ENCODE peak calls at places on chromosomes 16 and 17, in eight cellular contexts. S is CD8-positive, alpha-beta T cell; P is body of pancreas; W is fibroblast of villous mesenchyme; C is cardiac fibroblast; Z is mucosa of descending colon; A is ascending aorta; D is colonic mucosa. O is an unnamed sample.

GRCh38 chr16:57304169-57305061 is 19.9 kb upstream of the PLLP start:
- DNase-seq in S (no peak), P (peak; percentile 58), D (peak; percentile 72), C (peak; percentile 78), A (peak; percentile 96), W (peak; percentile 55), Z (peak; percentile 72), O (peak; percentile 71)

GRCh38 chr17:17079761-17080160 is 37.5 kb downstream of the MPRIP start:
- DNase-seq in W (no peak), P (peak; percentile 37), A (no peak), D (no peak), C (peak; percentile 36), Z (no peak), S (no peak), O (peak; percentile 42)

GRCh38 chr16:2039286-2040030 is 8.2 kb downstream of the NTHL1 start:
- DNase-seq in S (no peak), C (peak; percentile 85), Z (peak; percentile 80), P (peak; percentile 60), W (peak; percentile 98), A (no peak), D (peak; percentile 79), O (peak; percentile 96)

GRCh38 chr17:61770043-61770442 is 93.3 kb downstream of the BRIP1 start:
- DNase-seq in D (no peak), W (peak; percentile 27), A (no peak), Z (no peak), C (no peak), P (no peak), S (no peak), O (no peak)

GRCh38 chr17:10290046-10290445 is 82.8 kb downstream of the MYH13 start:
- DNase-seq in Z (peak; percentile 15), W (no peak), A (no peak), P (no peak), S (no peak), C (peak; percentile 66), D (no peak), O (peak; percentile 73)

GRCh38 chr17:20010099-20010863 is 1.1 kb downstream of the SPECC1 start:
- DNase-seq in S (no peak), W (peak; percentile 68), A (peak; percentile 70), D (peak; percentile 31), Z (peak; percentile 33), C (peak; percentile 80), P (peak; percentile 66), O (peak; percentile 66)

GRCh38 chr17:19460695-19461094 is 49.7 kb downstream of the RNF112 start:
- DNase-seq in P (no peak), A (peak; percentile 58), D (peak; percentile 38), S (no peak), C (peak; percentile 13), W (no peak), Z (peak; percentile 41), O (peak; percentile 11)

GRCh38 chr17:39738568-39738901 is 797 bp downstream of the GRB7 start:
- DNase-seq in A (no peak), C (no peak), W (no peak), S (peak; percentile 81), D (peak; percentile 83), P (peak; percentile 76), Z (peak; percentile 74), O (no peak)

GRCh38 chr16:67230809-67231660 is 4.1 kb downstream of the TMEM208 start:
- DNase-seq in D (no peak), S (no peak), W (no peak), Z (no peak), C (no peak), P (no peak), A (no peak), O (no peak)

GRCh38 chr16:66474750-66475199 is 47.7 kb downstream of the BEAN1 start:
- DNase-seq in W (no peak), D (no peak), S (peak; percentile 70), A (peak; percentile 48), C (no peak), Z (peak; percentile 28), P (no peak), O (no peak)

GRCh38 chr17:22703786-22704441 is 1011.6 kb downstream of the KCNJ18 start:
- DNase-seq in Z (no peak), C (no peak), A (no peak), D (no peak), S (no peak), W (no peak), P (no peak), O (no peak)

GRCh38 chr17:22703204-22703603 is 1010.9 kb downstream of the KCNJ18 start:
- DNase-seq in A (no peak), W (no peak), C (no peak), Z (no peak), S (no peak), D (no peak), P (no peak), O (no peak)

GRCh38 chr17:22707626-22708025 is 1015.3 kb downstream of the KCNJ18 start:
- DNase-seq in S (no peak), P (no peak), Z (no peak), W (no peak), D (no peak), A (no peak), C (no peak), O (no peak)

DNA sequence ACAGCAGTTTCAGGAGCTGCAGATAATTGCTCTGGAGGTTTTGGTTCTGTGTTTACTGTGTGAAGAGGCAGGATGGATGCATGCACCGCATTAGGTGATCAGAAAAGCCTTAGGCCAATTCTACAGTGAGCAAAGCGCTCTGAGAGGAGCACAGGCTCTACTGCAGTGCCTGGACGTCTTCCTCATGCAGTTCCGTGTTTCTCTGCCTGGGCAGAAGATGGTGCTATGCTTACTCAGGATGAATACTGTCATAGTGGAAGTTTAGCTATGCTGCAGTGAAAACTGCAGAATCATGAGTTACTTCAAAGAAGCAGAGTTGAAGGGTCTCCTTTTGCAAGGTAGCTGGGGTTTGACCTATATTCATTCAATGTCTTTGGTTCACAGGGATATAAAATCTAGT is 1012.4 kb downstream of the KCNJ18 start:
- DNase-seq in P (no peak), Z (no peak), S (no peak), W (no peak), D (no peak), A (no peak), C (no peak), O (no peak)
- TF ChIP-seq CTCF in P (no peak), Z (no peak), S (no peak), W (no peak), D (no peak), A (no peak), C (no peak), O (no peak)

GRCh38 chr16:50257876-50258275 is 8.5 kb upstream of the ADCY7 start:
- DNase-seq in P (no peak), W (no peak), C (no peak), A (no peak), D (no peak), S (no peak), Z (no peak), O (no peak)
- TF ChIP-seq CTCF in P (no peak), W (no peak), C (no peak), A (no peak), D (no peak), S (no peak), Z (no peak), O (no peak)

GRCh38 chr16:46620265-46621005 is 744 bp downstream of the SHCBP1 start:
- DNase-seq in P (no peak), A (no peak), S (no peak), Z (no peak), D (peak; percentile 49), W (peak; percentile 12), C (peak; percentile 25), O (no peak)
- TF ChIP-seq CTCF in P (no peak), A (no peak), S (no peak), Z (no peak), D (no peak), W (no peak), C (no peak), O (no peak)

DNA sequence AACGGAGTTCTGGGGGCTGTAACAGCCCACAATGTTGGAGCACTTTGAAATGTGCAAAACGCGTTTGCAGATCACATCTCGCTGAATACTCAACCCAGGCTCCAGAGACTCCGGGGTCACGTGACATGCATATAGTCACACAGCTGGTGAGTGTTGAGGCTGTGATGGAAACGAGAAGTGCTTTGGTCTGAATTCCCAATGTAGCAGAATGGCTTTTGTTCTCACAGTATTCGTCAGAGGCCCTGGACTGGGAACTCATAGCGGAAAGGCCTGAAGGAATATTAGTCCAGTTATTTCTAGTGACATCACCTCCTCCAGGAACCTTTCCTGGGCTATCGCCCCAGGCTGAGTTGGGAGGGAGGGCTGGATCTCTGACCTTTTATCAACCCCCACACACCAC is 95.8 kb upstream of the CRHR1 start:
- DNase-seq in W (no peak), S (no peak), P (no peak), A (no peak), C (no peak), Z (no peak), D (no peak), O (no peak)
- TF ChIP-seq CTCF in W (no peak), S (no peak), P (no peak), A (no peak), C (no peak), Z (no peak), D (no peak), O (no peak)

DNA sequence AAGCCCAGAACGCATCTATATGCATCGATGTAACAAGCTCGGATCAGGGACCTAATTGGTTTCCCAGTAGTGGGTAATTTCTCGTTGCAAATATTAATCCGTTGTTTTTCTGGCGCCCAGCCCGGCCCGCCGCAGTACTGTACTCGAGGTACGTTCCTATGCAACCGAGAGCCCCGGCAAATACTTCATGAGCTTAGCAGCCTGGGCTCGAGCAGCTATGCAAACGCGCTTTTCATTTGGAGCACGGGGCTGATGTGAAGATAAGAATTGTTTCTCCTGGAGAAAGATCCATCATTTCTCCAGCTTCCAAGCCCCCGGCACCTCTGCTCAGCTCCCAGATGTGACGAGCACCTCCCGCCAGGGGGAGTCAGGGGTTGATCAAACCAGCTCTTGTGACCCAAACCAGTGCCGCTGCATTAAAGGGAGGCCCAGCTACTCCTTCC is 229.8 kb downstream of the KATNIP start:
- DNase-seq in W (peak; percentile 33), D (no peak), C (peak; percentile 50), A (no peak), P (peak; percentile 17), S (no peak), Z (peak; percentile 16), O (peak; percentile 47)
- TF ChIP-seq CTCF in W (peak; percentile 48), D (no peak), C (peak; percentile 28), A (peak; percentile 38), P (no peak), S (no peak), Z (no peak), O (peak; percentile 73)

DNA sequence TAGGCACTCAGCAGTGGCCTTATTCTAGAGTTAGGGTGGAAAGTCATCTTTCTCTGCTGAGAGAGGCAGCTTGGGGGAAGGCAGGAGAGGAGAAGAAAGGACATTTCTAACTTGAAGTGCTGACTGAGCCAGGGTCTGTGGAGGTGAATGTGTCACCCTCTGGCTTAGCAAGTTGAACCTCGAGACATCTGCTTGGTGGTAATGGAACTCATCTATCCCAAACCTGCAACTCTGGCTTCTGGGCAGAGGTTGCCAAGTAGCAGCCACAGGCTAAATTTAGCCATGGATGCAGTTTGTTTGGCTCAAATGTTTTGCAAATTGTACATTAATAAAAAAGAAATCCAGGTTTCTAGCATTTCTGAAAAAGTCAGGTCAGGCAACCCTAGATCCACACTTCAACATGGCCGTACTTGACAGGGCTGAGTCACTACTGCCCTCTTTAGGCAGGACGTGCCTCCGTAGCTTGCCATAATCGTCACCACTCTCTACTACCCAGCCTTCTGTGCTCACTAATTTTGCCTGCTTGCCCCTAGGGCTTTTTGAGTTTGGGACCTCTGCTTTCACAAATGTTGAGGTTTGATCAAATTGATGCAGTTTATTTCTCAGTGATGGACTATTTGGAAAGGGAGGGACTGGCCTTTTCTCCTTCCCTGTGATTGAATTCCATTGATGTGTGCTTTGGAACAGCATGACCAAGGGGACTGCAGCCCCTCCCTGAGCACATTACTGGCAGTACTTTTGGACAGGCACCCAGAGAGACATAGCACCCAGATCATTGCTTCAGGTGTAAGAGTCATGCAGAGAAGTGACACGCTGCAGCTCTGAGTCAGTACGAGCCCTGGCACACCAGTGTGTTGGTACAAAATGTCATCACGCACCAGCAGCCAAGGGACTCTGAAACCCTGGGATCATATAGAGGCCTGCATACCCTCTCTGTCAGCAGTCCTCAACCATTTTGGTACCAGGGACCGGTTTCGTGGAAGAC is 5.2 kb downstream of the CDH13 start:
- DNase-seq in A (peak; percentile 70), C (no peak), D (no peak), S (no peak), Z (no peak), P (no peak), W (no peak), O (peak; percentile 52)
- TF ChIP-seq CTCF in A (peak; percentile 10), C (peak; percentile 1), D (no peak), S (no peak), Z (no peak), P (no peak), W (peak; percentile 16), O (peak; percentile 39)